ENCODE peak calls at places on chromosomes 7 and 10, in seven cellular contexts. C is amniotic stem cell; A is GM03348; E is A172; K is COLO829; Q is stimulated activated CD4-positive, alpha-beta T cell treated with anti-CD3 and anti-CD28 coated beads, Interleukin-4, amount 100 ng/mL, for 48 hours; H is heart right ventricle. Y is an unnamed sample.

GRCh38 chr10:95097805-95098204 is 28.5 kb upstream of the CYP2C8 start:
- DNase-seq in C (no peak), A (no peak), E (no peak), K (no peak), Q (no peak), H (no peak), Y (no peak)

GRCh38 chr10:72259491-72260214 is 14.1 kb upstream of the DDIT4 start:
- DNase-seq in C (no peak), A (peak; percentile 61), E (no peak), K (no peak), Q (no peak), H (no peak), Y (peak; percentile 49)

GRCh38 chr10:50470798-50471582 is 152.8 kb downstream of the SGMS1 start:
- DNase-seq in C (no peak), A (no peak), E (peak; percentile 38), K (no peak), Q (no peak), H (no peak), Y (peak; percentile 21)

GRCh38 chr10:88196298-88196697 is 332.9 kb downstream of the PTEN start:
- DNase-seq in C (no peak), A (no peak), E (no peak), K (no peak), Q (no peak), H (no peak), Y (no peak)

GRCh38 chr10:68562666-68563522 is 2.8 kb downstream of the TET1 start:
- DNase-seq in C (no peak), A (peak; percentile 40), E (no peak), K (no peak), Q (no peak), H (no peak), Y (no peak)

GRCh38 chr10:105187243-105187642 is 546.2 kb downstream of the SORCS3 start:
- DNase-seq in C (no peak), A (no peak), E (peak; percentile 21), K (no peak), Q (no peak), H (no peak), Y (no peak)

GRCh38 chr10:86512137-86512536 is 9.5 kb downstream of the WAPL start:
- DNase-seq in C (no peak), A (no peak), E (no peak), K (no peak), Q (no peak), H (no peak), Y (no peak)

GRCh38 chr7:156017916-156018700 is 205.8 kb upstream of the SHH start:
- DNase-seq in C (no peak), A (no peak), E (no peak), K (no peak), Q (no peak), H (no peak), Y (no peak)

GRCh38 chr7:27921081-27921836 is 181.3 kb downstream of the TAX1BP1 start:
- DNase-seq in C (peak; percentile 64), A (peak; percentile 69), E (peak; percentile 94), K (peak; percentile 90), Q (no peak), H (peak; percentile 51), Y (peak; percentile 72)

GRCh38 chr10:52933748-52934147 is 161.2 kb upstream of the MBL2 start:
- DNase-seq in C (no peak), A (no peak), E (no peak), K (no peak), Q (no peak), H (no peak), Y (no peak)

GRCh38 chr7:112692333-112692732 is 97.9 kb downstream of the TMEM168 start:
- DNase-seq in C (no peak), A (no peak), E (no peak), K (no peak), Q (no peak), H (peak; percentile 10), Y (no peak)